ENCODE peak calls at places on chromosomes 5 and 9, in nine cellular contexts. P is tibial nerve, M is EL, Z is mucosa of descending colon, W is lung microvascular endothelial cell, R is hippocampal formation, F is uterus, I is GM13976, B is A549. E is an unnamed sample.

GRCh38 chr5:142342128-142342981 is 17.5 kb upstream of the SPRY4 start:
- DNase-seq in F (peak), I (no peak), R (no peak), P (no peak), W (peak), M (peak), Z (no peak), B (no peak), E (no peak)

GRCh38 chr9:126334626-126335621 is 8.3 kb downstream of the MVB12B start:
- DNase-seq in P (no peak), R (no peak), I (peak), M (no peak), F (no peak), W (peak), Z (no peak), B (peak), E (no peak)

GRCh38 chr9:135884328-135885035 is 22.9 kb downstream of the CAMSAP1 start:
- DNase-seq in F (no peak), R (no peak), B (peak), M (peak), P (no peak), Z (no peak), W (no peak), I (no peak), E (no peak)

GRCh38 chr5:109877670-109878045 is 187.9 kb downstream of the MAN2A1 start:
- DNase-seq in I (no peak), R (no peak), M (peak), B (no peak), P (no peak), F (no peak), Z (no peak), W (no peak), E (no peak)

GRCh38 chr9:126367646-126368419 is 41.2 kb downstream of the MVB12B start:
- DNase-seq in Z (peak), M (no peak), P (no peak), F (no peak), R (no peak), I (no peak), W (no peak), B (no peak), E (no peak)

GRCh38 chr9:137355445-137356365 is 53.6 kb upstream of the NRARP start:
- DNase-seq in Z (no peak), F (no peak), M (no peak), I (no peak), B (no peak), W (no peak), R (no peak), P (no peak), E (no peak)

GRCh38 chr5:128052764-128053163 is 30.8 kb upstream of the SLC12A2 start:
- DNase-seq in B (no peak), W (no peak), R (no peak), F (no peak), P (no peak), I (no peak), M (no peak), Z (no peak), E (no peak)

GRCh38 chr5:154406826-154407225 is 39.0 kb upstream of the SAP30L start:
- DNase-seq in W (no peak), Z (no peak), M (no peak), P (no peak), R (no peak), B (no peak), I (no peak), F (no peak), E (no peak)

GRCh38 chr9:86202338-86202882 is 57.0 kb downstream of the C9orf153 start:
- DNase-seq in M (peak), W (peak), Z (no peak), B (peak), R (peak), P (no peak), I (peak), F (no peak), E (peak)

GRCh38 chr9:129483467-129484324 is 137.2 kb downstream of the C9orf50 start:
- DNase-seq in P (peak), W (peak), Z (peak), I (no peak), R (peak), F (peak), B (peak), M (peak), E (no peak)